ENCODE peak calls at places on chromosomes 2 and 18, in four cellular contexts. B, Y, A and S are unnamed samples.

GRCh38 chr2:229566380-229566779 is 148.0 kb downstream of the DNER start:
- DNase-seq in Y (no peak), B (no peak), A (no peak), S (no peak)

GRCh38 chr2:164910091-164910899 is 45.0 kb downstream of the SLC38A11 start:
- DNase-seq in A (peak), Y (no peak), B (no peak), S (no peak)

GRCh38 chr2:228048838-228049490 is 132.5 kb downstream of the SPHKAP start:
- DNase-seq in Y (no peak), A (peak), B (no peak), S (peak)

GRCh38 chr18:48777026-48777736 is 173.6 kb downstream of the SMAD7 start:
- DNase-seq in Y (peak), A (peak), B (peak), S (peak)

GRCh38 chr2:31563273-31563839 is 17.4 kb downstream of the SRD5A2 start:
- DNase-seq in B (no peak), Y (no peak), A (no peak), S (no peak)

GRCh38 chr2:45256867-45257641 is 247.8 kb upstream of the SIX2 start:
- DNase-seq in B (no peak), A (peak), Y (no peak), S (no peak)

GRCh38 chr18:12998332-12999060 is 7.3 kb downstream of the CEP192 start:
- DNase-seq in B (no peak), Y (no peak), A (no peak), S (no peak)

GRCh38 chr18:78445880-78446279 is 533.7 kb upstream of the SALL3 start:
- DNase-seq in A (no peak), B (no peak), Y (no peak), S (no peak)

GRCh38 chr2:157404363-157404762 is 39.5 kb downstream of the CYTIP start:
- DNase-seq in Y (no peak), B (no peak), A (no peak), S (no peak)